ENCODE peak calls at places on chromosomes 11 and 22, in six cellular contexts. Y is A549, O is GM23338, L is OCI-LY7, T is HCT116, S is esophagus muscularis mucosa. C is an unnamed sample.

GRCh38 chr11:19389787-19390303 is 149.1 kb upstream of the E2F8 start:
- DNase-seq in Y (no peak), O (no peak), L (no peak), T (no peak), S (no peak), C (peak; percentile 35)

GRCh38 chr22:36253523-36254490 is 874 bp downstream of the APOL1 start:
- DNase-seq in Y (no peak), O (no peak), L (no peak), T (no peak), S (no peak), C (peak; percentile 43)

GRCh38 chr11:26297179-26297970 is 34.6 kb upstream of the ANO3 start:
- DNase-seq in Y (peak; percentile 77), O (peak; percentile 66), L (peak; percentile 69), T (peak; percentile 2), S (no peak), C (no peak)

GRCh38 chr11:11582261-11582701 is 39.5 kb downstream of the GALNT18 start:
- DNase-seq in Y (no peak), O (no peak), L (no peak), T (no peak), S (no peak), C (no peak)

GRCh38 chr11:8338138-8338537 is 74.5 kb upstream of the LMO1 start:
- DNase-seq in Y (peak; percentile 40), O (peak; percentile 74), L (peak; percentile 21), T (peak; percentile 31), S (no peak), C (no peak)

GRCh38 chr11:19229671-19230070 is 11.1 kb downstream of the E2F8 start:
- DNase-seq in Y (no peak), O (no peak), L (no peak), T (no peak), S (peak; percentile 91), C (no peak)

GRCh38 chr11:85946221-85946620 is 91.0 kb downstream of the CCDC83 start:
- DNase-seq in Y (no peak), O (no peak), L (no peak), T (no peak), S (no peak), C (no peak)

GRCh38 chr11:126338346-126339055 is 17.0 kb upstream of the ST3GAL4 start:
- DNase-seq in Y (no peak), O (no peak), L (no peak), T (no peak), S (no peak), C (no peak)

GRCh38 chr11:95711162-95711944 is 78.2 kb downstream of the FAM76B start:
- DNase-seq in Y (no peak), O (no peak), L (peak; percentile 18), T (no peak), S (no peak), C (no peak)

GRCh38 chr11:9639099-9639498 is 24.8 kb upstream of the SWAP70 start:
- DNase-seq in Y (no peak), O (no peak), L (peak; percentile 27), T (no peak), S (no peak), C (peak; percentile 66)

GRCh38 chr22:48745842-48746788 is 1081.6 kb downstream of the BRD1 start:
- DNase-seq in Y (no peak), O (no peak), L (no peak), T (no peak), S (peak; percentile 80), C (peak; percentile 64)

GRCh38 chr11:84594602-84595001 is 1032.5 kb downstream of the DLG2 start:
- DNase-seq in Y (no peak), O (no peak), L (no peak), T (no peak), S (no peak), C (no peak)

GRCh38 chr22:29152045-29152380 is 53.7 kb upstream of the EMID1 start:
- DNase-seq in Y (no peak), O (peak; percentile 64), L (no peak), T (no peak), S (no peak), C (no peak)

GRCh38 chr22:32561756-32562155 is 87.1 kb downstream of the FBXO7 start:
- DNase-seq in Y (no peak), O (no peak), L (no peak), T (no peak), S (no peak), C (no peak)

GRCh38 chr22:37043828-37044538 is 7.6 kb upstream of the KCTD17 start:
- DNase-seq in Y (peak; percentile 82), O (peak; percentile 68), L (peak; percentile 83), T (peak; percentile 47), S (no peak), C (no peak)

GRCh38 chr11:83156996-83157754 is at the start of gene PCF11:
- DNase-seq in Y (no peak), O (no peak), L (no peak), T (no peak), S (no peak), C (no peak)

GRCh38 chr11:95499516-95500135 is 268.6 kb upstream of the SESN3 start:
- DNase-seq in Y (peak; percentile 33), O (no peak), L (no peak), T (no peak), S (peak; percentile 50), C (no peak)

GRCh38 chr11:33507356-33507755 is 193.3 kb downstream of the C11orf91 start:
- DNase-seq in Y (no peak), O (no peak), L (no peak), T (no peak), S (peak; percentile 60), C (no peak)

GRCh38 chr11:6404341-6405038 is 14.2 kb downstream of the SMPD1 start:
- DNase-seq in Y (no peak), O (no peak), L (no peak), T (no peak), S (no peak), C (no peak)

GRCh38 chr11:57775474-57775873 is 13.9 kb downstream of the CTNND1 start:
- DNase-seq in Y (no peak), O (no peak), L (no peak), T (no peak), S (no peak), C (no peak)
- H3K4me1 ChIP-seq in Y (peaks cover 83% of the 10 kb centered on the region), O (peaks cover 46% of the 10 kb centered on the region), L (no peaks in the 10 kb centered on the region), T (peaks cover 93% of the 10 kb centered on the region), S (peaks cover 100% of the 10 kb centered on the region), C (peaks cover 100% of the 10 kb centered on the region)

DNA sequence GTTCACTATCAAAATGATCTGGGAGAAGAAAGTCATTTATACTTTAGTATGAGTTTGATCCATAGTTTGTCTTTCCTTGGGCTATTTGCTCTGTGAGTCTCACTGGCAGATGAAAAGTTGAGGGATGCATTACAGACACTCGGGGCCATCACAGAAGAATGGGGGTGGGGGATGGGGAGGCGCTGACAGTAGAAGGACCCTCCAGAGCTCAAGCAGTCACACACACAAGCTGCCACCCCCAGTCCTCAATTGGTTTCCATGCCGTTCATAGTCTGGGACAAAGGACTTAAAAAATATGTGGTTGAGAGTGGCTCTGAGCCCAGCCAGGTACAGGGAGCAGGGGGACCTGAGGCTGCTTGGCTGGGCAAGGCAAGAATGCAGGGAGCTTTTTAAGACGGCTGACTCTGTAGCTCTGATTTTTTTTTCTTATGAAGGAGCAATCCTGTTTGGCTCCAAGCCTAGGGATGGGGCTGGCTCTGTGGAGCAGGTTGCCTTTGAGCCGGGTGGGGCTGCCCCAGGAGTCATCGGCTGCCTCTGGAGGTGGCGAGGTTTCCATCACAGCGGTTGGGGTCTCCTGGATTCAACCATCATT is 13.3 kb upstream of the ANO1 start:
- DNase-seq in Y (no peak), O (no peak), L (no peak), T (no peak), S (peak; percentile 90), C (no peak)
- TF ChIP-seq CTCF in Y (no peak), O (no peak), L (no peak), T (no peak), S (no peak), C (no peak)

GRCh38 chr22:25402160-25402500 is 162.3 kb upstream of the GRK3 start:
- DNase-seq in Y (no peak), O (no peak), L (peak; percentile 66), T (no peak), S (no peak), C (no peak)

GRCh38 chr22:25402501-25403283 is 161.8 kb upstream of the GRK3 start:
- DNase-seq in Y (no peak), O (no peak), L (no peak), T (no peak), S (no peak), C (no peak)

GRCh38 chr22:25404556-25404922 is 159.9 kb upstream of the GRK3 start:
- DNase-seq in Y (no peak), O (peak; percentile 73), L (no peak), T (no peak), S (no peak), C (no peak)

GRCh38 chr22:25403752-25404471 is 160.6 kb upstream of the GRK3 start:
- DNase-seq in Y (peak; percentile 29), O (peak; percentile 75), L (no peak), T (no peak), S (no peak), C (no peak)

DNA sequence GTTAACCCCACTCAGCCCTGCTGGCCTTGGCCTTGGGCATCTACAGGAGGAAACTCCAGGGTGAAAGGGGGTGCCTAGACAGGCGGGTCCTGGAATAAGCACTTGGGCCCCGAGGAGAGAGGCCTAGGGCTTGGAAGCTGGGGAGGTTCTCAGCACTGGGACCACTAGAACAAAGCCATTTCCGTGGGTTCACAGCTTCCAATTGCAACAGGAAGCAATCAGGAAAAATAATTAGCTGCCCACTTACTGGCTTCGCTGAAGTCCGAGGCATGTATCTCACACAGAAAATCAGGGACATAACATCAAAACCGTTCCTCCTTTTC is 161.2 kb upstream of the GRK3 start:
- DNase-seq in Y (no peak), O (no peak), L (no peak), T (no peak), S (no peak), C (no peak)
- H3K4me1 ChIP-seq in Y (peaks cover 48% of the 10 kb centered on the region), O (peaks cover 44% of the 10 kb centered on the region), L (peaks cover 48% of the 10 kb centered on the region), T (peaks cover 56% of the 10 kb centered on the region), S (peaks cover 55% of the 10 kb centered on the region), C (peaks cover 46% of the 10 kb centered on the region)

DNA sequence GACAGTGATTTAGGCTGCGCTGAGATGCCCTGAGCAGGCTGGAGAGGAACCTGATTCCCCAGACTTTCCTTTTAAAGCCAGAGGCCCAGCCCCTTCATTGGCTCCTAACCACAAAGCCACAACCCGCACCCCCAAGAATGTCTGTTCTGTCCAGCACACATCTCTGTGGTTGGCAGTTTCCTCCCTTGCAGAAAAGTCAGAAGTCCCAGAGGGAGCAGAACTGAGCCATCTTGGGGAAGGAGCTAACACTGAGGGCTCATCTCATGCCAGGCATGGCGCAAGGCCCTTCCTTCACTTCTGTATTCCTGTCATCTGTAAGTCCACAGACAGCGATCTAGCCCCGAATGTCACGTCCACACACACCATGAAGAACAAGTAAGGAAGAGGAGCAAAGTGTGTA is 97.1 kb upstream of the SYT13 start:
- DNase-seq in Y (no peak), O (no peak), L (no peak), T (no peak), S (no peak), C (no peak)
- TF ChIP-seq CTCF in Y (no peak), O (no peak), L (no peak), T (no peak), S (no peak), C (no peak)

GRCh38 chr11:35009191-35009940 is 92.9 kb downstream of the PDHX start:
- DNase-seq in Y (peak; percentile 92), O (no peak), L (no peak), T (peak; percentile 96), S (no peak), C (no peak)
- H3K4me1 ChIP-seq in Y (peaks cover 90% of the 10 kb centered on the region), O (peaks cover 14% of the 10 kb centered on the region), L (peaks cover 7% of the 10 kb centered on the region), T (peaks cover 90% of the 10 kb centered on the region), S (peaks cover 12% of the 10 kb centered on the region), C (peaks cover 22% of the 10 kb centered on the region)

DNA sequence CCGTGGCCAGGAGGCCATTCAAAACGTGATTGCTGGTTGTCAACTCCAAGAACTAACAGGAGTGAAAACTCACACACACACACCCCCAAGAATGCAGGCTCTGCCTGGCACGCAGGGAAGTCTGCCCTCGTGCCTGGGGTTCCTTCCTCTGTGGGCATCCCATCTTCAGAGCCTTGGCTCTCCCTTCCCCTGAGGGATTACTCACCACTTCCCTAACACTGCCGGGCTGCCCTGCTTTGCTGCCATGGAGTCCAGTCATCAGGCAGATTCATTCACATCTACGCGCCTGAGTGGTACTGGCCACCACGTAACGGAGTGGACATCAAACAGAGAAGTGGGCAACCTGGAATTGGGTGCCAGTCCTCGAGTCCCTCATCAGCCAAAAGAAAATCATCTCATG is 120.7 kb upstream of the TMEM45B start:
- DNase-seq in Y (no peak), O (no peak), L (no peak), T (no peak), S (no peak), C (no peak)
- TF ChIP-seq CTCF in Y (no peak), O (no peak), L (no peak), T (no peak), S (no peak), C (no peak)